ENCODE peak calls at places on chromosomes 6 and 20, in seven cellular contexts. One of them, this sample, is unnamed.

GRCh38 chr6:44291841-44292240 is 21.3 kb downstream of the AARS2 start:
- DNase-seq in activated naive CD4-positive, alpha-beta T cell: no peak
- DNase-seq in posterior cingulate gyrus: no peak
- DNase-seq in GM20000: no peak
- DNase-seq in H54: no peak
- DNase-seq in left kidney: no peak
- DNase-seq in GF-D8: no peak
- DNase-seq in this sample: no peak

GRCh38 chr20:33933469-33933909 is 60.2 kb upstream of the RALY start:
- DNase-seq in activated naive CD4-positive, alpha-beta T cell: no peak
- DNase-seq in posterior cingulate gyrus: peak; percentile 63
- DNase-seq in GM20000: peak; percentile 66
- DNase-seq in H54: peak; percentile 53
- DNase-seq in left kidney: peak; percentile 59
- DNase-seq in GF-D8: peak; percentile 23
- DNase-seq in this sample: peak; percentile 51

GRCh38 chr20:35595456-35595855 is 20.2 kb upstream of the SPAG4 start:
- DNase-seq in activated naive CD4-positive, alpha-beta T cell: no peak
- DNase-seq in posterior cingulate gyrus: no peak
- DNase-seq in GM20000: no peak
- DNase-seq in H54: no peak
- DNase-seq in left kidney: no peak
- DNase-seq in GF-D8: no peak
- DNase-seq in this sample: no peak

GRCh38 chr6:149273318-149273717 is 44.2 kb upstream of the TAB2 start:
- DNase-seq in activated naive CD4-positive, alpha-beta T cell: no peak
- DNase-seq in posterior cingulate gyrus: peak; percentile 22
- DNase-seq in GM20000: no peak
- DNase-seq in H54: no peak
- DNase-seq in left kidney: no peak
- DNase-seq in GF-D8: peak; percentile 26
- DNase-seq in this sample: no peak

GRCh38 chr6:140663772-140664171 is 1289.3 kb upstream of the CITED2 start:
- DNase-seq in activated naive CD4-positive, alpha-beta T cell: no peak
- DNase-seq in posterior cingulate gyrus: no peak
- DNase-seq in GM20000: no peak
- DNase-seq in H54: no peak
- DNase-seq in left kidney: no peak
- DNase-seq in GF-D8: no peak
- DNase-seq in this sample: no peak

GRCh38 chr6:8054276-8054675 is 9.9 kb downstream of the BLOC1S5 start:
- DNase-seq in activated naive CD4-positive, alpha-beta T cell: no peak
- DNase-seq in posterior cingulate gyrus: no peak
- DNase-seq in GM20000: no peak
- DNase-seq in H54: no peak
- DNase-seq in left kidney: no peak
- DNase-seq in GF-D8: no peak
- DNase-seq in this sample: no peak

GRCh38 chr20:52747736-52748135 is 224.4 kb upstream of the TSHZ2 start:
- DNase-seq in activated naive CD4-positive, alpha-beta T cell: no peak
- DNase-seq in posterior cingulate gyrus: no peak
- DNase-seq in GM20000: no peak
- DNase-seq in H54: no peak
- DNase-seq in left kidney: peak; percentile 44
- DNase-seq in GF-D8: no peak
- DNase-seq in this sample: no peak

GRCh38 chr20:57265649-57266250 is 691 bp downstream of the BMP7 start:
- DNase-seq in activated naive CD4-positive, alpha-beta T cell: no peak
- DNase-seq in posterior cingulate gyrus: no peak
- DNase-seq in GM20000: peak; percentile 47
- DNase-seq in H54: no peak
- DNase-seq in left kidney: peak; percentile 59
- DNase-seq in GF-D8: no peak
- DNase-seq in this sample: no peak

GRCh38 chr6:99838607-99839006 is 155.4 kb downstream of the MCHR2 start:
- DNase-seq in activated naive CD4-positive, alpha-beta T cell: no peak
- DNase-seq in posterior cingulate gyrus: no peak
- DNase-seq in GM20000: no peak
- DNase-seq in H54: no peak
- DNase-seq in left kidney: no peak
- DNase-seq in GF-D8: no peak
- DNase-seq in this sample: no peak

GRCh38 chr6:77620290-77620882 is 32.5 kb upstream of the MEI4 start:
- DNase-seq in activated naive CD4-positive, alpha-beta T cell: no peak
- DNase-seq in posterior cingulate gyrus: no peak
- DNase-seq in GM20000: no peak
- DNase-seq in H54: no peak
- DNase-seq in left kidney: peak; percentile 12
- DNase-seq in GF-D8: no peak
- DNase-seq in this sample: no peak

GRCh38 chr6:5205877-5206840 is 54.6 kb downstream of the LYRM4 start:
- DNase-seq in activated naive CD4-positive, alpha-beta T cell: no peak
- DNase-seq in posterior cingulate gyrus: peak; percentile 54
- DNase-seq in GM20000: no peak
- DNase-seq in H54: peak; percentile 24
- DNase-seq in left kidney: peak; percentile 90
- DNase-seq in GF-D8: peak; percentile 85
- DNase-seq in this sample: no peak

GRCh38 chr20:4512891-4513550 is 208.7 kb upstream of the PRND start:
- DNase-seq in activated naive CD4-positive, alpha-beta T cell: no peak
- DNase-seq in posterior cingulate gyrus: no peak
- DNase-seq in GM20000: no peak
- DNase-seq in H54: peak; percentile 38
- DNase-seq in left kidney: no peak
- DNase-seq in GF-D8: no peak
- DNase-seq in this sample: no peak

GRCh38 chr6:134287863-134288537 is 29.9 kb downstream of the SGK1 start:
- DNase-seq in activated naive CD4-positive, alpha-beta T cell: no peak
- DNase-seq in posterior cingulate gyrus: no peak
- DNase-seq in GM20000: no peak
- DNase-seq in H54: no peak
- DNase-seq in left kidney: no peak
- DNase-seq in GF-D8: no peak
- DNase-seq in this sample: no peak

GRCh38 chr6:169965657-169966311 is 214.4 kb downstream of the ERMARD start:
- DNase-seq in activated naive CD4-positive, alpha-beta T cell: no peak
- DNase-seq in posterior cingulate gyrus: no peak
- DNase-seq in GM20000: no peak
- DNase-seq in H54: no peak
- DNase-seq in left kidney: no peak
- DNase-seq in GF-D8: no peak
- DNase-seq in this sample: no peak

GRCh38 chr6:125201961-125202729 is 48.6 kb downstream of the TPD52L1 start:
- DNase-seq in activated naive CD4-positive, alpha-beta T cell: no peak
- DNase-seq in posterior cingulate gyrus: peak; percentile 17
- DNase-seq in GM20000: no peak
- DNase-seq in H54: peak; percentile 12
- DNase-seq in left kidney: no peak
- DNase-seq in GF-D8: no peak
- DNase-seq in this sample: no peak

GRCh38 chr6:25883991-25884390 is 9.9 kb upstream of the SLC17A3 start:
- DNase-seq in activated naive CD4-positive, alpha-beta T cell: no peak
- DNase-seq in posterior cingulate gyrus: no peak
- DNase-seq in GM20000: no peak
- DNase-seq in H54: peak; percentile 26
- DNase-seq in left kidney: peak; percentile 29
- DNase-seq in GF-D8: no peak
- DNase-seq in this sample: no peak

GRCh38 chr20:64224344-64225165 is 31.0 kb upstream of the PCMTD2 start:
- DNase-seq in activated naive CD4-positive, alpha-beta T cell: no peak
- DNase-seq in posterior cingulate gyrus: no peak
- DNase-seq in GM20000: no peak
- DNase-seq in H54: peak; percentile 96
- DNase-seq in left kidney: peak; percentile 58
- DNase-seq in GF-D8: no peak
- DNase-seq in this sample: no peak

GRCh38 chr20:1440024-1440423 is 26.6 kb downstream of the NSFL1C start:
- DNase-seq in activated naive CD4-positive, alpha-beta T cell: no peak
- DNase-seq in posterior cingulate gyrus: no peak
- DNase-seq in GM20000: no peak
- DNase-seq in H54: no peak
- DNase-seq in left kidney: no peak
- DNase-seq in GF-D8: no peak
- DNase-seq in this sample: peak; percentile 58

GRCh38 chr6:38164131-38164481 is 344.6 kb downstream of the ZFAND3 start:
- DNase-seq in activated naive CD4-positive, alpha-beta T cell: no peak
- DNase-seq in posterior cingulate gyrus: no peak
- DNase-seq in GM20000: no peak
- DNase-seq in H54: no peak
- DNase-seq in left kidney: no peak
- DNase-seq in GF-D8: no peak
- DNase-seq in this sample: no peak

GRCh38 chr20:31698803-31699718 is 23.6 kb downstream of the BCL2L1 start:
- DNase-seq in activated naive CD4-positive, alpha-beta T cell: no peak
- DNase-seq in posterior cingulate gyrus: peak; percentile 38
- DNase-seq in GM20000: peak; percentile 70
- DNase-seq in H54: peak; percentile 78
- DNase-seq in left kidney: peak; percentile 44
- DNase-seq in GF-D8: peak; percentile 22
- DNase-seq in this sample: no peak

GRCh38 chr6:35086636-35087360 is 54.3 kb downstream of the TCP11 start:
- DNase-seq in activated naive CD4-positive, alpha-beta T cell: no peak
- DNase-seq in posterior cingulate gyrus: no peak
- DNase-seq in GM20000: no peak
- DNase-seq in H54: no peak
- DNase-seq in left kidney: no peak
- DNase-seq in GF-D8: no peak
- DNase-seq in this sample: no peak

GRCh38 chr6:121436966-121437756 is 1.7 kb downstream of the GJA1 start:
- DNase-seq in activated naive CD4-positive, alpha-beta T cell: no peak
- DNase-seq in posterior cingulate gyrus: no peak
- DNase-seq in GM20000: no peak
- DNase-seq in H54: peak; percentile 15
- DNase-seq in left kidney: peak; percentile 91
- DNase-seq in GF-D8: no peak
- DNase-seq in this sample: no peak

GRCh38 chr6:149851461-149851860 is 12.7 kb downstream of the LRP11 start:
- DNase-seq in activated naive CD4-positive, alpha-beta T cell: no peak
- DNase-seq in posterior cingulate gyrus: no peak
- DNase-seq in GM20000: no peak
- DNase-seq in H54: no peak
- DNase-seq in left kidney: no peak
- DNase-seq in GF-D8: no peak
- DNase-seq in this sample: no peak

GRCh38 chr6:3053231-3053508 is 15.1 kb upstream of the RIPK1 start:
- DNase-seq in activated naive CD4-positive, alpha-beta T cell: no peak
- DNase-seq in posterior cingulate gyrus: no peak
- DNase-seq in GM20000: no peak
- DNase-seq in H54: no peak
- DNase-seq in left kidney: no peak
- DNase-seq in GF-D8: no peak
- DNase-seq in this sample: no peak

GRCh38 chr6:135577059-135577538 is 79.6 kb upstream of the AHI1 start:
- DNase-seq in activated naive CD4-positive, alpha-beta T cell: no peak
- DNase-seq in posterior cingulate gyrus: no peak
- DNase-seq in GM20000: peak; percentile 55
- DNase-seq in H54: no peak
- DNase-seq in left kidney: no peak
- DNase-seq in GF-D8: no peak
- DNase-seq in this sample: no peak

GRCh38 chr6:166174031-166174430 is 6.4 kb upstream of the TBXT start:
- DNase-seq in activated naive CD4-positive, alpha-beta T cell: no peak
- DNase-seq in posterior cingulate gyrus: no peak
- DNase-seq in GM20000: no peak
- DNase-seq in H54: no peak
- DNase-seq in left kidney: no peak
- DNase-seq in GF-D8: no peak
- DNase-seq in this sample: no peak

GRCh38 chr20:25336561-25337422 is 53.8 kb downstream of the ABHD12 start:
- DNase-seq in activated naive CD4-positive, alpha-beta T cell: no peak
- DNase-seq in posterior cingulate gyrus: no peak
- DNase-seq in GM20000: no peak
- DNase-seq in H54: no peak
- DNase-seq in left kidney: peak; percentile 61
- DNase-seq in GF-D8: no peak
- DNase-seq in this sample: peak; percentile 38

GRCh38 chr6:44381739-44382138 is 5.8 kb upstream of the CDC5L start:
- DNase-seq in activated naive CD4-positive, alpha-beta T cell: no peak
- DNase-seq in posterior cingulate gyrus: no peak
- DNase-seq in GM20000: no peak
- DNase-seq in H54: no peak
- DNase-seq in left kidney: no peak
- DNase-seq in GF-D8: peak; percentile 90
- DNase-seq in this sample: no peak

GRCh38 chr6:90495216-90495817 is 91.6 kb downstream of the MAP3K7 start:
- DNase-seq in activated naive CD4-positive, alpha-beta T cell: no peak
- DNase-seq in posterior cingulate gyrus: no peak
- DNase-seq in GM20000: no peak
- DNase-seq in H54: no peak
- DNase-seq in left kidney: no peak
- DNase-seq in GF-D8: no peak
- DNase-seq in this sample: no peak

GRCh38 chr6:1554881-1555569 is 54.7 kb upstream of the FOXC1 start:
- DNase-seq in activated naive CD4-positive, alpha-beta T cell: peak; percentile 24
- DNase-seq in posterior cingulate gyrus: peak; percentile 67
- DNase-seq in GM20000: peak; percentile 79
- DNase-seq in H54: peak; percentile 81
- DNase-seq in left kidney: peak; percentile 71
- DNase-seq in GF-D8: peak; percentile 54
- DNase-seq in this sample: no peak

GRCh38 chr20:33064572-33065287 is 11.0 kb downstream of the BPIFB3 start:
- DNase-seq in activated naive CD4-positive, alpha-beta T cell: no peak
- DNase-seq in posterior cingulate gyrus: no peak
- DNase-seq in GM20000: no peak
- DNase-seq in H54: no peak
- DNase-seq in left kidney: no peak
- DNase-seq in GF-D8: no peak
- DNase-seq in this sample: no peak

GRCh38 chr6:137661601-137662000 is 167.4 kb upstream of the OLIG3 start:
- DNase-seq in activated naive CD4-positive, alpha-beta T cell: peak; percentile 3
- DNase-seq in posterior cingulate gyrus: no peak
- DNase-seq in GM20000: peak; percentile 32
- DNase-seq in H54: no peak
- DNase-seq in left kidney: no peak
- DNase-seq in GF-D8: no peak
- DNase-seq in this sample: peak; percentile 13

GRCh38 chr6:167706313-167707109 is 120.2 kb upstream of the AFDN start:
- DNase-seq in activated naive CD4-positive, alpha-beta T cell: no peak
- DNase-seq in posterior cingulate gyrus: no peak
- DNase-seq in GM20000: peak; percentile 65
- DNase-seq in H54: no peak
- DNase-seq in left kidney: no peak
- DNase-seq in GF-D8: peak; percentile 52
- DNase-seq in this sample: no peak

GRCh38 chr6:55875420-55875819 is at the start of gene BMP5:
- DNase-seq in activated naive CD4-positive, alpha-beta T cell: no peak
- DNase-seq in posterior cingulate gyrus: no peak
- DNase-seq in GM20000: no peak
- DNase-seq in H54: no peak
- DNase-seq in left kidney: peak; percentile 59
- DNase-seq in GF-D8: no peak
- DNase-seq in this sample: no peak

GRCh38 chr6:117317261-117317660 is 51.9 kb downstream of the VGLL2 start:
- DNase-seq in activated naive CD4-positive, alpha-beta T cell: no peak
- DNase-seq in posterior cingulate gyrus: no peak
- DNase-seq in GM20000: no peak
- DNase-seq in H54: no peak
- DNase-seq in left kidney: peak; percentile 23
- DNase-seq in GF-D8: no peak
- DNase-seq in this sample: no peak

GRCh38 chr20:62172666-62173065 is 10.2 kb upstream of the MTG2 start:
- DNase-seq in activated naive CD4-positive, alpha-beta T cell: no peak
- DNase-seq in posterior cingulate gyrus: no peak
- DNase-seq in GM20000: no peak
- DNase-seq in H54: no peak
- DNase-seq in left kidney: no peak
- DNase-seq in GF-D8: no peak
- DNase-seq in this sample: no peak

GRCh38 chr6:67345946-67346345 is 1289.1 kb upstream of the ADGRB3 start:
- DNase-seq in activated naive CD4-positive, alpha-beta T cell: no peak
- DNase-seq in posterior cingulate gyrus: no peak
- DNase-seq in GM20000: no peak
- DNase-seq in H54: no peak
- DNase-seq in left kidney: no peak
- DNase-seq in GF-D8: no peak
- DNase-seq in this sample: no peak